ENCODE peak calls at places on chromosome 10, in ten cellular contexts. H, C, L, O, T, X, A, Z, B and V are unnamed samples.

GRCh38 chr10:88149906-88150305 is 286.5 kb downstream of the PTEN start:
- DNase-seq in X (no peak), T (no peak), A (no peak), B (peak), O (no peak), C (no peak), L (no peak), H (no peak), Z (no peak), V (no peak)

GRCh38 chr10:110151467-110151866 is 55.9 kb upstream of the MXI1 start:
- DNase-seq in H (no peak), X (no peak), B (no peak), A (peak), T (no peak), C (no peak), O (peak), L (no peak), Z (no peak), V (no peak)

GRCh38 chr10:95445223-95445836 is 115.8 kb downstream of the SORBS1 start:
- DNase-seq in B (peak), O (peak), A (peak), C (peak), L (peak), X (no peak), T (peak), H (no peak), Z (no peak), V (no peak)

GRCh38 chr10:52949899-52950298 is 177.3 kb upstream of the MBL2 start:
- DNase-seq in L (no peak), Z (no peak), B (no peak), O (no peak), A (no peak), C (no peak), X (no peak), T (no peak), H (no peak), V (no peak)

GRCh38 chr10:12597800-12598750 is 248.7 kb downstream of the CAMK1D start:
- DNase-seq in O (no peak), H (no peak), C (no peak), Z (no peak), T (no peak), L (no peak), B (no peak), A (no peak), X (no peak), V (no peak)

GRCh38 chr10:113541554-113541902 is 11.3 kb upstream of the HABP2 start:
- DNase-seq in L (no peak), H (no peak), Z (no peak), A (no peak), T (no peak), X (no peak), B (no peak), O (no peak), C (no peak), V (no peak)

GRCh38 chr10:43903451-43903850 is 254.8 kb upstream of the ZNF32 start:
- DNase-seq in O (no peak), X (no peak), B (no peak), T (no peak), H (no peak), A (no peak), C (no peak), L (no peak), Z (no peak), V (no peak)

GRCh38 chr10:44016589-44017482 is 368.1 kb downstream of the CXCL12 start:
- DNase-seq in C (peak), B (peak), A (no peak), T (no peak), H (no peak), O (no peak), Z (no peak), X (no peak), L (no peak), V (no peak)

GRCh38 chr10:92200564-92200963 is 90.3 kb downstream of the CPEB3 start:
- DNase-seq in O (no peak), L (no peak), T (no peak), A (no peak), X (no peak), C (no peak), H (no peak), Z (no peak), B (no peak), V (no peak)

DNA sequence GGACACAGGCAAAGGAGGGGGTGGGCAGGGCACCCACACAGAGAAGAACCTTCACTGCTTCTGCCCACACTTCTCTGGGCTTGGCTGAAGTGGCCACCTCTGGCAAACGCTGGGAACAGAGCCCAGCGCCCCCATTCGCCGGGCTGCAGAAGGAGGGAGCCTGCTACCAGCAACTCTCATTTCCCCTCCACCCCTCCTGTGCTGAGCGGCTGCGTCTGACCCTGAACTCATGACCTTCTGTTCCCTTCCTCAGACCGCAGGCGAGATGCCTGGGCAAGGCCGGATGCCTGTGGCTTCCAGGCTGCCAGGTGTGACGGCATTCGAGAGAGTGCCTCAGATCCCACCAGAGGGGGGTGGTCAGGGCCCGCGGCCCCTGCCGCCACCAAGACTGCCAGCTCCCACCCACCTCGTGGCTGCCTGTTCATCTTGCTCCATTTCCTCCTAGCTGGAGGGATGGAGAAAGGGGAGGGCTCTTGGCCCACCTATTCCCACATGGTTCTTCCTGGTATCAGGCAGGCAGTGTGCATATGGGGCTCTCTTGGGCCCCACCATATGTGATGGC is 19.8 kb downstream of the DNAJB12 start:
- DNase-seq in T (peak), L (peak), B (peak), Z (peak), X (no peak), C (peak), A (peak), H (no peak), O (peak), V (peak)
- TF ChIP-seq CTCF in T (no peak), L (no peak), B (no peak), Z (peak), X (no peak), C (peak), A (peak), H (no peak), O (no peak), V (no peak)

GRCh38 chr10:128087884-128088695 is 38.1 kb downstream of the MKI67 start:
- DNase-seq in Z (no peak), X (no peak), T (no peak), B (no peak), A (no peak), C (no peak), H (no peak), O (no peak), L (no peak), V (no peak)
- TF ChIP-seq CTCF in Z (no peak), X (no peak), T (no peak), B (no peak), A (no peak), C (no peak), H (no peak), O (no peak), L (no peak), V (no peak)

GRCh38 chr10:31910016-31910415 is 18.6 kb downstream of the ARHGAP12 start:
- DNase-seq in X (no peak), L (no peak), T (no peak), H (no peak), C (no peak), B (no peak), Z (no peak), O (no peak), A (no peak), V (no peak)
- TF ChIP-seq CTCF in X (no peak), L (no peak), T (no peak), H (no peak), C (no peak), B (no peak), Z (no peak), O (no peak), A (no peak), V (no peak)

GRCh38 chr10:15898046-15898445 is 37.7 kb upstream of the MINDY3 start:
- DNase-seq in L (no peak), Z (no peak), B (peak), H (no peak), X (no peak), A (no peak), C (no peak), T (no peak), O (no peak), V (no peak)
- TF ChIP-seq CTCF in L (peak), Z (no peak), B (peak), H (no peak), X (peak), A (peak), C (peak), T (peak), O (no peak), V (no peak)